ENCODE peak calls at places on chromosomes 11 and 22, in four cellular contexts. W is K562, K is GM12878, T is HepG2. Y is an unnamed sample.

GRCh38 chr11:13661074-13661623 is 7.3 kb upstream of the FAR1 start:
- DNase-seq in K (no peak), W (no peak), T (no peak), Y (no peak)

GRCh38 chr22:40855960-40856512 is 403 bp downstream of the ST13 start:
- DNase-seq in T (no peak), K (no peak), W (peak; percentile 60), Y (peak; percentile 19)

GRCh38 chr11:70711095-70711910 is 313.0 kb downstream of the CTTN start:
- DNase-seq in W (no peak), K (no peak), T (no peak), Y (no peak)

GRCh38 chr11:122743949-122744876 is 88.7 kb downstream of the UBASH3B start:
- DNase-seq in W (no peak), K (peak; percentile 55), T (no peak), Y (no peak)

GRCh38 chr11:7552666-7553065 is 38.9 kb downstream of the PPFIBP2 start:
- DNase-seq in T (no peak), K (no peak), W (no peak), Y (no peak)

GRCh38 chr11:7498193-7498592 is 12.9 kb downstream of the OLFML1 start:
- DNase-seq in K (no peak), W (no peak), T (no peak), Y (no peak)

GRCh38 chr11:61567286-61568061 is 13.4 kb downstream of the SYT7 start:
- DNase-seq in K (no peak), W (peak; percentile 95), T (peak; percentile 77), Y (peak; percentile 87)

GRCh38 chr22:40325315-40325714 is 21.0 kb upstream of the ADSL start:
- DNase-seq in K (no peak), T (no peak), W (no peak), Y (no peak)

GRCh38 chr11:111550258-111550657 is 9.7 kb downstream of the LAYN start:
- DNase-seq in T (no peak), W (no peak), K (no peak), Y (no peak)

GRCh38 chr11:14582835-14583234 is 60.8 kb upstream of the PDE3B start:
- DNase-seq in T (no peak), K (no peak), W (no peak), Y (no peak)

GRCh38 chr11:30333405-30333804 is 10.5 kb downstream of the ARL14EP start:
- DNase-seq in K (no peak), W (peak; percentile 18), T (peak; percentile 15), Y (peak; percentile 31)

GRCh38 chr11:104390696-104391095 is 226.7 kb upstream of the PDGFD start:
- DNase-seq in T (no peak), W (no peak), K (no peak), Y (no peak)

GRCh38 chr11:16902979-16903378 is 111.2 kb downstream of the PLEKHA7 start:
- DNase-seq in W (no peak), K (peak; percentile 65), T (no peak), Y (no peak)

GRCh38 chr22:39719559-39720450 is 149.3 kb downstream of the CACNA1I start:
- DNase-seq in K (no peak), W (no peak), T (no peak), Y (no peak)

GRCh38 chr11:81497202-81497804 is 1236.4 kb downstream of the FAM181B start:
- DNase-seq in W (peak; percentile 38), T (peak; percentile 24), K (no peak), Y (peak; percentile 3)

GRCh38 chr11:10623797-10624761 is 55.6 kb upstream of the LYVE1 start:
- DNase-seq in W (peak; percentile 63), T (peak; percentile 37), K (no peak), Y (peak; percentile 46)

GRCh38 chr11:12284321-12285050 is 92.9 kb upstream of the PARVA start:
- DNase-seq in T (no peak), K (no peak), W (no peak), Y (no peak)

GRCh38 chr11:8726395-8726794 is 43.8 kb downstream of the RPL27A start:
- DNase-seq in K (no peak), T (no peak), W (no peak), Y (no peak)

GRCh38 chr22:24170189-24170588 is 11.1 kb upstream of the SUSD2 start:
- DNase-seq in T (no peak), W (no peak), K (no peak), Y (no peak)

GRCh38 chr11:47944555-47945128 is 35.7 kb upstream of the PTPRJ start:
- DNase-seq in W (no peak), K (no peak), T (no peak), Y (no peak)

GRCh38 chr11:69540118-69541000 is 58.9 kb downstream of the LINC01488 start:
- DNase-seq in T (peak; percentile 26), W (peak; percentile 46), K (no peak), Y (no peak)

GRCh38 chr11:57777969-57778317 is 16.3 kb downstream of the CTNND1 start:
- DNase-seq in T (peak; percentile 94), W (no peak), K (no peak), Y (peak; percentile 70)

GRCh38 chr22:44659140-44659539 is 42.9 kb upstream of the PRR5 start:
- DNase-seq in T (no peak), K (no peak), W (no peak), Y (no peak)
- TF ChIP-seq MYC in T (no peak), K (no peak), W (no peak), Y (no peak)

DNA sequence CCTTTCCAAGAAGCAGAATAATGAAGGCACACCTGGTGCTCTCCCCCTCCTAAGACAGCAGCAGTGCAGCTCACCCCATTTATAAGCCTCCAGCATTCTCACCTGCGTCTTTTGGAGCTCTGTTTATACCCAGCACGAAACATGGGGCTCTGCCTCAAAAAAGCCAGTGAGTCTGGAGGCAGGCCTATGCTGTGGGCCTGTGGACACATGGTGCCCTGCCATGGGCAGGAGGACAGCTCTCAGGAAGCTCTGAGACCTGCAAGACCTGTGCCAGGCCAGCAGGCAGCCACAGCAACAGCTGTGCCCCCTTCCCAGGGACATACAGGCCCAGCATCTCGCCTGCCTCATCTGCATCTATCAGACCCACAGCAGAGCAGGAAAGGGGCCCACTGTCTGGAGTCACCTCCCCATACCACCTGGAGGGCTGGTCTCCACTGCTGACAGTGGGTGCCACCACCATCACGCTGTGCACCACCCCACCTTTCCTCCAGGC is 64.2 kb downstream of the DGCR2 start:
- DNase-seq in T (no peak), W (no peak), K (no peak), Y (no peak)
- TF ChIP-seq CEBPB in T (no peak), W (no peak), K (no peak), Y (no peak)

GRCh38 chr11:124801014-124801413 is 808 bp upstream of the MSANTD2 start:
- DNase-seq in K (no peak), W (no peak), T (no peak), Y (no peak)
- TF ChIP-seq RFX5 in K (no peak), W (no peak), T (no peak), Y (no peak)

DNA sequence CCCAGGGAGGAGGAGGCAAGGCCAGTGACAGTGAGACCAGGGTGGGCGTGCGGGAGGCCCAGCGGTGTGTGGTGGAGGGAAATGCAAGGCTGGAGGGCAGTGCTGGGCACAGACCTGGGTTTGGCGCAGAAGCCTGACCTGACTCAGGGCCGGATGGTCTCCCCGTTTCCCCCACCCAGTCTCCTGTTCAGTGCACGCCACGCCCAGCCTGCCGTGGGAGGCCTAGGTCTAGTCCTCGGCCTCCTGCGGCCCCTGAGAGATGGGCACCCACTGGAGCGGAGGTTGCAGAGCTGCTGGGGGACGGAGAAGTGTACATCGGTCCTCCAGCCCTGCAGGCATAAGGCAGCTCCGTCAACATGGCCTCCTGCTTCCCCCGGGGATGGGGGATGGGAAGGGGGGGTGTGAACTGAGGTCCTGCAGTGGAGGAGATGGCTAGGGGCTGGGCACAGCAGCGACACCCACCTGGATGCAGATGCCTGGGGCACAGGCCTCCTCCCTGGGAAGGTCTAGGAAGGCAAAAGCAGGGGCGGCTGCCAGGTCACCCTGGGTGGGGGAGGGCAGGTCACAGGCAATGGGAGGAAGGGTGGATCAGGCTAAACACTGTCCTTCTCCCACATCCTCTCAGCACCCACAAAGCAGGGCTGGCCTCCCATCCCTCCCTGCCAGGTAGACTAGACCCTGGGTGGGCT is 15.9 kb downstream of the IL17REL start:
- DNase-seq in T (no peak), K (no peak), W (no peak), Y (no peak)
- TF ChIP-seq MYC in T (no peak), K (no peak), W (no peak), Y (no peak)

GRCh38 chr11:117606211-117606610 is 190.8 kb downstream of the DSCAML1 start:
- DNase-seq in K (peak; percentile 62), W (no peak), T (no peak), Y (no peak)
- TF ChIP-seq CEBPB in K (no peak), W (no peak), T (no peak), Y (no peak)

GRCh38 chr11:3971756-3972404 is 116.4 kb downstream of the STIM1 start:
- DNase-seq in T (no peak), W (no peak), K (no peak), Y (no peak)
- TF ChIP-seq RFX5 in T (no peak), W (no peak), K (no peak), Y (no peak)

GRCh38 chr11:78277314-78277994 is 88.7 kb downstream of the USP35 start:
- DNase-seq in K (no peak), W (no peak), T (peak; percentile 64), Y (no peak)
- TF ChIP-seq MYC in K (no peak), W (no peak), T (no peak), Y (no peak)

GRCh38 chr11:79686703-79687419 is 246.0 kb upstream of the TENM4 start:
- DNase-seq in T (no peak), W (no peak), K (no peak), Y (no peak)
- TF ChIP-seq CEBPB in T (no peak), W (no peak), K (no peak), Y (no peak)